ENCODE peak calls at places on chromosomes 1 and 21, in four cellular contexts. N is tibial nerve, H is AG10803, R is IMR-90. K is an unnamed sample.

GRCh38 chr1:67750690-67751052 is 65.7 kb downstream of the GADD45A start:
- DNase-seq in N (no peak), H (no peak), R (no peak), K (no peak)

GRCh38 chr1:39722495-39722894 is 16.2 kb upstream of the PPIE start:
- DNase-seq in N (no peak), R (peak), H (no peak), K (no peak)

GRCh38 chr1:223772771-223773160 is 60.4 kb downstream of the CAPN2 start:
- DNase-seq in R (no peak), N (no peak), H (no peak), K (no peak)

GRCh38 chr1:218775476-218776170 is 398.1 kb upstream of the LYPLAL1 start:
- DNase-seq in H (no peak), N (no peak), R (no peak), K (peak)

GRCh38 chr1:100785399-100786082 is 66.0 kb downstream of the VCAM1 start:
- DNase-seq in R (peak), N (no peak), H (peak), K (peak)

GRCh38 chr1:198933506-198933905 is 294.7 kb downstream of the PTPRC start:
- DNase-seq in R (no peak), H (no peak), N (no peak), K (peak)

GRCh38 chr1:248822148-248823032 is 3.3 kb downstream of the SH3BP5L start:
- DNase-seq in H (no peak), R (no peak), N (no peak), K (no peak)

GRCh38 chr1:145958734-145959133 is 917 bp upstream of the LIX1L start:
- DNase-seq in H (no peak), R (no peak), N (no peak), K (no peak)

GRCh38 chr21:17612023-17612564 is 607 bp downstream of the BTG3 start:
- DNase-seq in N (peak), H (peak), R (peak), K (peak)

GRCh38 chr1:52748119-52748518 is 21.9 kb downstream of the ZYG11B start:
- DNase-seq in N (no peak), R (no peak), H (no peak), K (peak)

GRCh38 chr1:61055110-61055614 is 27.2 kb upstream of the NFIA start:
- DNase-seq in H (no peak), N (peak), R (peak), K (peak)

GRCh38 chr1:200510228-200510623 is 100.4 kb upstream of the ZNF281 start:
- DNase-seq in N (peak), H (peak), R (peak), K (peak)

GRCh38 chr1:114173704-114174103 is 20.0 kb upstream of the SYT6 start:
- DNase-seq in H (no peak), N (no peak), R (no peak), K (no peak)

GRCh38 chr1:5620997-5621396 is 371.2 kb downstream of the NPHP4 start:
- DNase-seq in R (no peak), N (no peak), H (no peak), K (no peak)

GRCh38 chr21:33117268-33117888 is 47.4 kb downstream of the OLIG1 start:
- DNase-seq in N (no peak), H (no peak), R (no peak), K (no peak)

GRCh38 chr1:228171221-228171891 is 5.8 kb downstream of the IBA57 start:
- DNase-seq in H (no peak), N (no peak), R (no peak), K (no peak)

GRCh38 chr1:243942196-243943150 is 92.4 kb upstream of the AKT3 start:
- DNase-seq in H (no peak), N (no peak), R (no peak), K (no peak)

GRCh38 chr21:42056996-42057689 is 14.0 kb upstream of the UMODL1 start:
- DNase-seq in H (peak), N (no peak), R (peak), K (peak)

GRCh38 chr1:167110586-167110985 is 16.7 kb downstream of the STYXL2 start:
- DNase-seq in R (no peak), N (no peak), H (no peak), K (no peak)

GRCh38 chr1:201508809-201509208 is 1.9 kb upstream of the CSRP1 start:
- DNase-seq in N (no peak), R (peak), H (peak), K (no peak)

GRCh38 chr1:242784074-242784473 is 259.6 kb upstream of the PLD5 start:
- DNase-seq in R (no peak), H (no peak), N (no peak), K (no peak)

GRCh38 chr1:111216751-111217150 is 10.8 kb upstream of the CHI3L2 start:
- DNase-seq in N (no peak), R (no peak), H (no peak), K (no peak)

GRCh38 chr1:10374442-10374860 is 24.4 kb upstream of the PGD start:
- DNase-seq in H (peak), R (peak), N (no peak), K (peak)

GRCh38 chr1:80640978-80641377 is 1159.8 kb upstream of the ADGRL2 start:
- DNase-seq in N (no peak), H (no peak), R (no peak), K (no peak)

GRCh38 chr21:29302340-29302991 is 3.7 kb downstream of the BACH1 start:
- DNase-seq in H (no peak), R (peak), N (no peak), K (peak)

GRCh38 chr1:205272541-205272940 is 44.8 kb downstream of the TMCC2 start:
- DNase-seq in R (no peak), H (no peak), N (no peak), K (no peak)

GRCh38 chr21:16269497-16269896 is 539.7 kb downstream of the USP25 start:
- DNase-seq in R (no peak), N (no peak), H (no peak), K (no peak)

GRCh38 chr1:13799502-13800283 is 99.7 kb downstream of the PRDM2 start:
- DNase-seq in R (no peak), N (no peak), H (no peak), K (no peak)

GRCh38 chr1:13801232-13801631 is 101.2 kb downstream of the PRDM2 start:
- DNase-seq in R (no peak), N (no peak), H (peak), K (peak)

GRCh38 chr1:13803546-13804239 is 103.7 kb downstream of the PRDM2 start:
- DNase-seq in N (no peak), H (no peak), R (no peak), K (no peak)

GRCh38 chr1:13802782-13803545 is 103.0 kb downstream of the PRDM2 start:
- DNase-seq in H (no peak), R (no peak), N (no peak), K (no peak)

DNA sequence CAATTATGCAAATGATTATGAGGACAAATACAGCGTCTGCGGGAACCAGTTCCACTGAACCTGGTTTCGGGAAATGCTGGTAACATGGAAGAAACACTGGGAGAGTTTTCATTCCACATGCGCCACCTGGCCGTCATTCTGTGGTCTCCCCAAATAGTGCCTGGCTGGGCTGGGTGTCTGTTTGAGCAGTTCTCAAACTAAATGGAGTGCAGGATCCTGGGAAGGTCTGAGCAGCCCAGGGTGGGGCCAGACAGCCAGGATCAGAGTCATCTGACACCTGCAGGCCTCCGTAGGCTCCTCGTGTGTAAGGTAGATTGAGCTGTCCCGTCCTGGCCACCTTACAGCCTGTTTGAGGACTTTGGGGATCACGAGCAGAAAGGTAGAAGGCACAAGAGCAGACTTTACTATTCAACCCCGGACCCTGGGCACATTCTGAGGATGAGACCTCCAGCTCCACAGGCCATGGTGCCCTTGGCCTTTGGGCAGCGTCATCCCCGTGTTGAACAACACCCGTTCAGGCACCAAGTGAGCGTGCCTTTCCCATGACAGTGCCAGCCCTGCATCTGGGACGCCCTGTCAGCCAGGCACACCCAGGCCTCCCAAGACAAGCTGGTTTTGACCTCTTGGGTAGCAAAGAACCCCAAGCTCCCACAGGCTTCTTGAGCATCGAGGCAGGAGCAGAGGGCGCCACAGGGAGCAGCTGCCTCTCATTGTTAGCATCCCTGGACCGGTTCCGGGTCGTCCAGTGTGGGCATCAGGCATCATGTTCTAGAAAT is 101.9 kb downstream of the PRDM2 start:
- DNase-seq in N (no peak), H (no peak), R (no peak), K (no peak)
- H3K4me3 ChIP-seq in N (no peak), H (no peak), R (no peak), K (no peak)

GRCh38 chr1:50108497-50109073 is at the start of gene ELAVL4:
- DNase-seq in N (no peak), H (no peak), R (no peak), K (no peak)

GRCh38 chr1:50109647-50110075 is 941 bp downstream of the ELAVL4 start:
- DNase-seq in R (no peak), N (no peak), H (peak), K (no peak)

GRCh38 chr1:50106095-50106761 is 2.5 kb upstream of the ELAVL4 start:
- DNase-seq in N (no peak), H (no peak), R (no peak), K (no peak)

GRCh38 chr1:50103615-50104081 is 5.1 kb upstream of the ELAVL4 start:
- DNase-seq in H (no peak), N (no peak), R (no peak), K (no peak)

GRCh38 chr1:50105430-50105829 is 3.3 kb upstream of the ELAVL4 start:
- DNase-seq in N (no peak), H (no peak), R (no peak), K (no peak)
- TF ChIP-seq CTCF in N (no peak), H (no peak), R (no peak), K (peak)

DNA sequence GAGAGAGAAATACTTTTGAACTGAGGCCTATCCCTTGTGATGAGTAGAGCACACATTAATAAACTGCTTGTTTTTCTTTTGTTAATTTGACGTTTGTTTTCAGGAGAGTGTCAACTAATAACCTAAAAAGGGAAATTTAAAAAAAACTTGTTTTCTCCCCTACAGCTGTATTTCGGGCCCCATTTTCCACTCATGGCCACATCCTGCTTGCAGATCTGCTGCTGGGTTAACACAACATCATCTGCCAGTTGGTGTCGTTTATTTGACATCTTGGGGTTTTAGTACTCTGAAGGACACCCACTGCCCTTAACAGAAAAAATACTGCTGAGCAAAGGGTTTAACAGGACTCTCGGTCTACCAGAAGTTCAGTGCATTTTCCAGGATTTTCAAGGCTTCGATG is 848 bp upstream of the PYHIN1 start:
- DNase-seq in R (no peak), N (no peak), H (no peak), K (no peak)
- H3K4me3 ChIP-seq in R (no peak), N (no peak), H (no peak), K (no peak)

DNA sequence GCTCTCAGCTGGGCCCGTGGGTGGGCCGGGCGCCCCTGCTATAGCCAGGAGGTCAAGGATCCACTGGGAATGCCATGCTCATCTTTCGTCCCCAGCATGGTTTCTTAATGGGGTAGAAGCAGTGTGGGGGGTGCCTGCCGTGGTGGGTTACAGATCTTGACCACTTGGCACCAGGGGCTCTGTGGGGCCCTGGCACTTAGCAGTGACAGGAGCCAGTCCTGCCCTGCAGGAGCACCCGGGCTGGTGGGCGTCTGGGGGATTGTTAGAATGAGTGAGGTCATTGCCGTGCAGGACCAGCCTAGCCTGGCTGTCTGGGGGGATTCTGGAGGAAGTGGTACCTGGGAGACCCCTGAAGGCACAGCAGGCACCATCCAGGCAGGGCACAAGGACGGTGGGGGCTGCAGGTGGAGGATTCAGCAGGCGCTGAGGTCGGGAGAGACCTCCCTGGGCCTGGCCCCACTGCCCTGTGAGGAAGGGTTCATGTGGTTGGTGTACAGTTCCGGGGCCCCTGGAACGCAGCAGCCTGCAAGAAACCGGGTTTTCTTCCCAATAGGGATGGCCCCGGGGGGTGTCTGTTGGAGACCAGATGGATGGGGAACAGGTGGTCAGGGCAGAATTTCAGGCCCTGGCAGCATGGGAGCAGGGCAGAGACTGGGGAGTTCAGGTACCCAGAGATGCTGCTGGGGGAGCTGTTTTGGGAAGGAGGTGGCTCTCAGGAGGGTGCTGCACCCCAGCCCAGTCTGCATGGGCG is 4.8 kb downstream of the AIRE start:
- DNase-seq in R (no peak), H (no peak), N (no peak), K (no peak)
- TF ChIP-seq CTCF in R (no peak), H (no peak), N (no peak), K (no peak)

GRCh38 chr1:85992756-85993155 is 163.8 kb downstream of the COL24A1 start:
- DNase-seq in H (peak), R (peak), N (no peak), K (peak)

DNA sequence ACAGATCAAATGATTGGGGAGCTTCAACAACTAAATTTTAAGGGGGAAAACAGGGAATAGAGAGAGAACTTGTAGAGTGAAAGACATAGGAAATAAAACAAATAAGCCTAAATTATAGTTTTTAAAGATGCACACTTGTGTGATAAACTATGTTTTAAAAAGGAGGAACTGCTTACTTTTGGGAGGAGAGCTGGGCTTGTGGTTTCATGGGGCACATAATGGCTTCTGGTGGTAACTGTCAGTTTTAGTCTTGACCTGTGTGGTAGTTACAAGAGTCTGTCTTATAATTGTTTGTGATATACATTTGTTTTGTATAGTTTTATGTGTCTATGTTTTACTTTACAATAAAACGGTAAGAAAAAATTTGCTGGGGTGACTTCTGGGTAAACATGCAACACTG is 165.3 kb downstream of the COL24A1 start:
- DNase-seq in H (no peak), N (no peak), R (no peak), K (no peak)
- H3K4me3 ChIP-seq in H (no peak), N (no peak), R (no peak), K (no peak)

GRCh38 chr1:44707959-44708831 is 22.8 kb downstream of the RNU5D-1 start:
- DNase-seq in R (peak), H (peak), N (peak), K (peak)
- TF ChIP-seq CTCF in R (peak), H (peak), N (peak), K (peak)

GRCh38 chr1:20697560-20697959 is 20.2 kb downstream of the KIF17 start:
- DNase-seq in H (no peak), N (no peak), R (no peak), K (no peak)
- H3K4me3 ChIP-seq in H (no peak), N (no peak), R (no peak), K (no peak)